ENCODE peak calls at places on chromosomes 12 and 14, in six cellular contexts. U is heart right ventricle; K is fibroblast of pulmonary artery; X is KBM-7; L is AG20443; F is stimulated activated CD4-positive, alpha-beta T cell treated with anti-CD3 and anti-CD28 coated beads, TNF-alpha, amount 100 ng/mL, for 48 hours. T is an unnamed sample.

GRCh38 chr12:19129486-19130223 is at the start of gene PLEKHA5:
- DNase-seq in U (peak; percentile 82), K (peak; percentile 72), X (peak; percentile 59), L (peak; percentile 95), F (no peak), T (peak; percentile 13)

GRCh38 chr12:48199784-48200198 is 3.3 kb downstream of the OR10AD1 start:
- DNase-seq in U (no peak), K (peak; percentile 50), X (no peak), L (no peak), F (no peak), T (no peak)

GRCh38 chr12:47079894-47080724 is at the start of gene AMIGO2:
- DNase-seq in U (peak; percentile 54), K (peak; percentile 83), X (peak; percentile 62), L (peak; percentile 57), F (no peak), T (peak; percentile 28)

GRCh38 chr14:100374270-100374669 is 51.1 kb downstream of the SLC25A47 start:
- DNase-seq in U (no peak), K (no peak), X (no peak), L (no peak), F (no peak), T (no peak)

GRCh38 chr14:46344327-46344937 is 307.1 kb downstream of the RPL10L start:
- DNase-seq in U (no peak), K (peak; percentile 2), X (peak; percentile 55), L (no peak), F (no peak), T (no peak)

GRCh38 chr12:22287776-22288621 is 46.5 kb downstream of the ST8SIA1 start:
- DNase-seq in U (no peak), K (peak; percentile 61), X (peak; percentile 43), L (peak; percentile 56), F (peak; percentile 3), T (no peak)

GRCh38 chr12:10559241-10559640 is 53.6 kb downstream of the EIF2S3B start:
- DNase-seq in U (no peak), K (no peak), X (no peak), L (no peak), F (no peak), T (no peak)

GRCh38 chr12:50572760-50573159 is 68.0 kb downstream of the DIP2B start:
- DNase-seq in U (no peak), K (no peak), X (no peak), L (no peak), F (no peak), T (no peak)

GRCh38 chr12:117042171-117042809 is 56.9 kb downstream of the TESC start:
- DNase-seq in U (peak; percentile 52), K (no peak), X (no peak), L (peak; percentile 44), F (no peak), T (no peak)

GRCh38 chr12:65229441-65229840 is 49.0 kb upstream of the MSRB3 start:
- DNase-seq in U (no peak), K (peak; percentile 80), X (no peak), L (no peak), F (no peak), T (no peak)

GRCh38 chr14:74799765-74800164 is 36.6 kb downstream of the YLPM1 start:
- DNase-seq in U (no peak), K (no peak), X (no peak), L (no peak), F (no peak), T (no peak)

GRCh38 chr12:91947459-91947858 is 198.2 kb downstream of the BTG1 start:
- DNase-seq in U (no peak), K (no peak), X (no peak), L (no peak), F (no peak), T (no peak)

GRCh38 chr12:92034858-92035401 is 110.7 kb downstream of the BTG1 start:
- DNase-seq in U (peak; percentile 29), K (peak; percentile 66), X (peak; percentile 49), L (peak; percentile 48), F (peak; percentile 7), T (no peak)

T was measured in hypothalamus.